ENCODE peak calls at places on chromosomes 5 and 9, in nine cellular contexts. One of them, this sample, is unnamed.

GRCh38 chr9:94912700-94913249 is 186.3 kb downstream of the AOPEP start:
- DNase-seq in activated CD8-positive, alpha-beta T cell treated with anti-CD3 and anti-CD28 coated beads for 36 hours: no peak
- DNase-seq in GM12865: no peak
- DNase-seq in WTC11: no peak
- DNase-seq in spleen: no peak
- DNase-seq in foreskin fibroblast: peak
- DNase-seq in tibial artery: no peak
- DNase-seq in MM.1S: no peak
- DNase-seq in GM06990: no peak
- DNase-seq in this sample: no peak

GRCh38 chr9:33340186-33340585 is 49.9 kb downstream of the NFX1 start:
- DNase-seq in GM06990: no peak
- DNase-seq in GM12865: no peak
- DNase-seq in tibial artery: no peak
- DNase-seq in foreskin fibroblast: no peak
- DNase-seq in activated CD8-positive, alpha-beta T cell treated with anti-CD3 and anti-CD28 coated beads for 36 hours: no peak
- DNase-seq in spleen: no peak
- DNase-seq in MM.1S: no peak
- DNase-seq in WTC11: no peak
- DNase-seq in this sample: no peak

GRCh38 chr5:173697931-173698579 is 81.6 kb upstream of the BOD1 start:
- DNase-seq in spleen: no peak
- DNase-seq in foreskin fibroblast: no peak
- DNase-seq in WTC11: no peak
- DNase-seq in GM06990: no peak
- DNase-seq in activated CD8-positive, alpha-beta T cell treated with anti-CD3 and anti-CD28 coated beads for 36 hours: peak
- DNase-seq in MM.1S: peak
- DNase-seq in GM12865: peak
- DNase-seq in tibial artery: no peak
- DNase-seq in this sample: no peak

GRCh38 chr9:127940598-127940997 is 2.9 kb upstream of the DPM2 start:
- DNase-seq in foreskin fibroblast: no peak
- DNase-seq in GM12865: no peak
- DNase-seq in activated CD8-positive, alpha-beta T cell treated with anti-CD3 and anti-CD28 coated beads for 36 hours: no peak
- DNase-seq in MM.1S: no peak
- DNase-seq in tibial artery: no peak
- DNase-seq in WTC11: no peak
- DNase-seq in GM06990: no peak
- DNase-seq in spleen: no peak
- DNase-seq in this sample: no peak

GRCh38 chr5:60677831-60678664 is 21.9 kb downstream of the DEPDC1B start:
- DNase-seq in foreskin fibroblast: no peak
- DNase-seq in MM.1S: peak
- DNase-seq in GM12865: peak
- DNase-seq in tibial artery: no peak
- DNase-seq in GM06990: no peak
- DNase-seq in WTC11: no peak
- DNase-seq in activated CD8-positive, alpha-beta T cell treated with anti-CD3 and anti-CD28 coated beads for 36 hours: no peak
- DNase-seq in spleen: no peak
- DNase-seq in this sample: peak

GRCh38 chr9:127182901-127183746 is 60.7 kb upstream of the ANGPTL2 start:
- DNase-seq in tibial artery: no peak
- DNase-seq in GM12865: no peak
- DNase-seq in foreskin fibroblast: no peak
- DNase-seq in GM06990: no peak
- DNase-seq in activated CD8-positive, alpha-beta T cell treated with anti-CD3 and anti-CD28 coated beads for 36 hours: no peak
- DNase-seq in spleen: peak
- DNase-seq in WTC11: no peak
- DNase-seq in MM.1S: no peak
- DNase-seq in this sample: no peak

GRCh38 chr5:17182494-17182893 is 34.9 kb upstream of the BASP1 start:
- DNase-seq in GM06990: no peak
- DNase-seq in MM.1S: no peak
- DNase-seq in WTC11: no peak
- DNase-seq in foreskin fibroblast: no peak
- DNase-seq in tibial artery: no peak
- DNase-seq in activated CD8-positive, alpha-beta T cell treated with anti-CD3 and anti-CD28 coated beads for 36 hours: no peak
- DNase-seq in spleen: no peak
- DNase-seq in GM12865: no peak
- DNase-seq in this sample: no peak

GRCh38 chr9:93077811-93078210 is 18.2 kb upstream of the CARD19 start:
- DNase-seq in GM12865: no peak
- DNase-seq in foreskin fibroblast: no peak
- DNase-seq in MM.1S: no peak
- DNase-seq in WTC11: no peak
- DNase-seq in GM06990: no peak
- DNase-seq in activated CD8-positive, alpha-beta T cell treated with anti-CD3 and anti-CD28 coated beads for 36 hours: no peak
- DNase-seq in tibial artery: no peak
- DNase-seq in spleen: peak
- DNase-seq in this sample: no peak

GRCh38 chr9:100011062-100011681 is 87.6 kb downstream of the ERP44 start:
- DNase-seq in foreskin fibroblast: peak
- DNase-seq in GM06990: peak
- DNase-seq in WTC11: no peak
- DNase-seq in tibial artery: no peak
- DNase-seq in GM12865: peak
- DNase-seq in activated CD8-positive, alpha-beta T cell treated with anti-CD3 and anti-CD28 coated beads for 36 hours: peak
- DNase-seq in spleen: no peak
- DNase-seq in MM.1S: peak
- DNase-seq in this sample: peak

GRCh38 chr5:142654578-142655042 is 31.3 kb downstream of the FGF1 start:
- DNase-seq in GM12865: no peak
- DNase-seq in GM06990: no peak
- DNase-seq in activated CD8-positive, alpha-beta T cell treated with anti-CD3 and anti-CD28 coated beads for 36 hours: no peak
- DNase-seq in WTC11: no peak
- DNase-seq in MM.1S: no peak
- DNase-seq in foreskin fibroblast: no peak
- DNase-seq in tibial artery: no peak
- DNase-seq in spleen: no peak
- DNase-seq in this sample: no peak
- TF ChIP-seq CTCF in GM12865: no peak
- TF ChIP-seq CTCF in GM06990: no peak
- TF ChIP-seq CTCF in activated CD8-positive, alpha-beta T cell treated with anti-CD3 and anti-CD28 coated beads for 36 hours: no peak
- TF ChIP-seq CTCF in WTC11: no peak
- TF ChIP-seq CTCF in MM.1S: no peak
- TF ChIP-seq CTCF in foreskin fibroblast: no peak
- TF ChIP-seq CTCF in tibial artery: no peak
- TF ChIP-seq CTCF in spleen: no peak
- TF ChIP-seq CTCF in this sample: no peak

DNA sequence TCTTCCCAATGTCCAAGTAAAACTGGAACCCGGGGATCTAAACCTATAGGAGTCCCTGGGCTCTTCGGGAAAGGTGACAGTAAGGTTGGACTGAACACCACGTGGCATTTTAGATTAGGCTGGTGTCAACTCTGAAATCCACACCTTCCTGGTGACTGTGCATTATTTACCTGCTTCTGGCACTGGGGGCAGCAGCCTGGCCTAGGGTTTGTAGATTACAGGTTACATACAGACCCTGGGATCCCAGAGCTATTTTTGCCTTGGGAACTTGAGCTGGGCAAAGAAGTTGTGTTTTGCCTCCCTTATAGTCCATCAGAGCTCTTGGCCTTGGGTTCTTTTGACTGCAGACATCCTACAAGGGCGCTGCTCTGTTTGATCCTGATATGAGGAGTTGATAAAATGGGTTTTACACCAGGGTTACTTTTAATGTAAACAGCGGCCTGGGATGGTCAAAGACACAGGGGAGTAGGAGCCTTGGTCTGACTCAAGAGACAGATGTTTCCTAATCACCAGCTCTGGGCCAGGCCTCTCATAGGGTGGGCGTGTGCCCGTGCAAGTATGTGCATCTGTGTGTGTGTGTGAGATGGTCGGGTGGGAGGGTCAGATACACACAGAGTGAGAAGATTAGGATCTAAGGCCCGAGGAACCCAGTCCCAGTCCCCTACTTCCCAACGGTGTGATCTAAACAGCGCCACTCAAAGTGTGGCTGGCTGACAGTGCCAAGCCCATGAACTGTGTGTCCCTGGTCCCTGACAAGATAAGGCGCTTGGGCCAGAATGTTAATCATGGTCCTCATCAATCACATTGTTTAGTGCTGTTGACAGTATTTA is 173.4 kb downstream of the DAB2IP start:
- DNase-seq in foreskin fibroblast: peak
- DNase-seq in GM12865: no peak
- DNase-seq in WTC11: no peak
- DNase-seq in activated CD8-positive, alpha-beta T cell treated with anti-CD3 and anti-CD28 coated beads for 36 hours: no peak
- DNase-seq in spleen: no peak
- DNase-seq in tibial artery: no peak
- DNase-seq in GM06990: no peak
- DNase-seq in MM.1S: no peak
- DNase-seq in this sample: no peak
- TF ChIP-seq CTCF in foreskin fibroblast: no peak
- TF ChIP-seq CTCF in GM12865: no peak
- TF ChIP-seq CTCF in WTC11: no peak
- TF ChIP-seq CTCF in activated CD8-positive, alpha-beta T cell treated with anti-CD3 and anti-CD28 coated beads for 36 hours: no peak
- TF ChIP-seq CTCF in spleen: no peak
- TF ChIP-seq CTCF in tibial artery: no peak
- TF ChIP-seq CTCF in GM06990: no peak
- TF ChIP-seq CTCF in MM.1S: no peak
- TF ChIP-seq CTCF in this sample: no peak

DNA sequence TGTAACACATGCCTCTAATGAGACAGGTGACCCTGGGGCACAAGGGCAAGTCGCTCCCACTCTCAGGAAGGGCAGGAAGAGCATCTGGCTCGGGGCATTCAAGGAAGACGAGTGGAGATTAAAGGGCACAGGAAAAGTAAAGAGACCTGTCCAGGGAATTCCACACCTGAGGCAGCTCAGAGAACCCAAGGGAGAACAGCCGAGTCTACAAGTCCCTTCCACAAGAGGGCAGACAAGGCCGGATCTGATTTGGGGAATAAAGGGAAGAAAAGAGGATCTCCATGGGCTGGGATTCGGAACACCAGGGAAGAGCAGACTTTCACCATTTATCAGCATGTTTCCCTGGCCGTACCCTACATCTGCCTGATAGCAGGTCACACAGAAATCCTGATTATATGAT is 28.1 kb downstream of the GPX3 start:
- DNase-seq in GM06990: no peak
- DNase-seq in GM12865: no peak
- DNase-seq in tibial artery: no peak
- DNase-seq in WTC11: peak
- DNase-seq in spleen: no peak
- DNase-seq in foreskin fibroblast: no peak
- DNase-seq in activated CD8-positive, alpha-beta T cell treated with anti-CD3 and anti-CD28 coated beads for 36 hours: no peak
- DNase-seq in MM.1S: no peak
- DNase-seq in this sample: no peak
- TF ChIP-seq CTCF in GM06990: peak
- TF ChIP-seq CTCF in GM12865: no peak
- TF ChIP-seq CTCF in tibial artery: peak
- TF ChIP-seq CTCF in WTC11: no peak
- TF ChIP-seq CTCF in spleen: no peak
- TF ChIP-seq CTCF in foreskin fibroblast: peak
- TF ChIP-seq CTCF in activated CD8-positive, alpha-beta T cell treated with anti-CD3 and anti-CD28 coated beads for 36 hours: no peak
- TF ChIP-seq CTCF in MM.1S: no peak
- TF ChIP-seq CTCF in this sample: peak

GRCh38 chr5:154176191-154176590 is 14.3 kb upstream of the GALNT10 start:
- DNase-seq in tibial artery: no peak
- DNase-seq in activated CD8-positive, alpha-beta T cell treated with anti-CD3 and anti-CD28 coated beads for 36 hours: no peak
- DNase-seq in MM.1S: no peak
- DNase-seq in GM12865: no peak
- DNase-seq in spleen: no peak
- DNase-seq in foreskin fibroblast: no peak
- DNase-seq in WTC11: no peak
- DNase-seq in GM06990: no peak
- DNase-seq in this sample: no peak
- TF ChIP-seq CTCF in tibial artery: no peak
- TF ChIP-seq CTCF in activated CD8-positive, alpha-beta T cell treated with anti-CD3 and anti-CD28 coated beads for 36 hours: no peak
- TF ChIP-seq CTCF in MM.1S: no peak
- TF ChIP-seq CTCF in GM12865: no peak
- TF ChIP-seq CTCF in spleen: no peak
- TF ChIP-seq CTCF in foreskin fibroblast: no peak
- TF ChIP-seq CTCF in WTC11: no peak
- TF ChIP-seq CTCF in GM06990: no peak
- TF ChIP-seq CTCF in this sample: no peak

GRCh38 chr5:66807743-66808142 is 211.6 kb downstream of the MAST4 start:
- DNase-seq in MM.1S: no peak
- DNase-seq in WTC11: no peak
- DNase-seq in tibial artery: no peak
- DNase-seq in activated CD8-positive, alpha-beta T cell treated with anti-CD3 and anti-CD28 coated beads for 36 hours: no peak
- DNase-seq in GM06990: no peak
- DNase-seq in spleen: no peak
- DNase-seq in foreskin fibroblast: peak
- DNase-seq in GM12865: no peak
- DNase-seq in this sample: no peak
- TF ChIP-seq CTCF in MM.1S: no peak
- TF ChIP-seq CTCF in WTC11: no peak
- TF ChIP-seq CTCF in tibial artery: no peak
- TF ChIP-seq CTCF in activated CD8-positive, alpha-beta T cell treated with anti-CD3 and anti-CD28 coated beads for 36 hours: no peak
- TF ChIP-seq CTCF in GM06990: no peak
- TF ChIP-seq CTCF in spleen: no peak
- TF ChIP-seq CTCF in foreskin fibroblast: peak
- TF ChIP-seq CTCF in GM12865: no peak
- TF ChIP-seq CTCF in this sample: no peak

GRCh38 chr5:177399903-177400868 is at the start of gene PFN3:
- DNase-seq in tibial artery: no peak
- DNase-seq in foreskin fibroblast: peak
- DNase-seq in GM12865: no peak
- DNase-seq in GM06990: no peak
- DNase-seq in activated CD8-positive, alpha-beta T cell treated with anti-CD3 and anti-CD28 coated beads for 36 hours: peak
- DNase-seq in WTC11: peak
- DNase-seq in spleen: no peak
- DNase-seq in MM.1S: no peak
- DNase-seq in this sample: no peak

GRCh38 chr5:177403826-177404640 is 3.6 kb upstream of the PFN3 start:
- DNase-seq in activated CD8-positive, alpha-beta T cell treated with anti-CD3 and anti-CD28 coated beads for 36 hours: peak
- DNase-seq in tibial artery: peak
- DNase-seq in GM12865: peak
- DNase-seq in GM06990: peak
- DNase-seq in spleen: peak
- DNase-seq in MM.1S: peak
- DNase-seq in WTC11: peak
- DNase-seq in foreskin fibroblast: peak
- DNase-seq in this sample: peak

GRCh38 chr5:177403194-177403825 is 2.8 kb upstream of the PFN3 start:
- DNase-seq in tibial artery: no peak
- DNase-seq in foreskin fibroblast: no peak
- DNase-seq in activated CD8-positive, alpha-beta T cell treated with anti-CD3 and anti-CD28 coated beads for 36 hours: peak
- DNase-seq in MM.1S: peak
- DNase-seq in GM06990: no peak
- DNase-seq in spleen: peak
- DNase-seq in GM12865: peak
- DNase-seq in WTC11: peak
- DNase-seq in this sample: peak

GRCh38 chr5:177404641-177405134 is 4.2 kb upstream of the PFN3 start:
- DNase-seq in foreskin fibroblast: no peak
- DNase-seq in WTC11: no peak
- DNase-seq in GM06990: no peak
- DNase-seq in tibial artery: no peak
- DNase-seq in spleen: no peak
- DNase-seq in GM12865: no peak
- DNase-seq in activated CD8-positive, alpha-beta T cell treated with anti-CD3 and anti-CD28 coated beads for 36 hours: no peak
- DNase-seq in MM.1S: no peak
- DNase-seq in this sample: no peak

GRCh38 chr5:177402271-177403043 is 2.0 kb upstream of the PFN3 start:
- DNase-seq in activated CD8-positive, alpha-beta T cell treated with anti-CD3 and anti-CD28 coated beads for 36 hours: peak
- DNase-seq in foreskin fibroblast: peak
- DNase-seq in MM.1S: no peak
- DNase-seq in GM12865: peak
- DNase-seq in GM06990: peak
- DNase-seq in spleen: peak
- DNase-seq in WTC11: peak
- DNase-seq in tibial artery: no peak
- DNase-seq in this sample: peak
- TF ChIP-seq CTCF in activated CD8-positive, alpha-beta T cell treated with anti-CD3 and anti-CD28 coated beads for 36 hours: no peak
- TF ChIP-seq CTCF in foreskin fibroblast: peak
- TF ChIP-seq CTCF in MM.1S: peak
- TF ChIP-seq CTCF in GM12865: peak
- TF ChIP-seq CTCF in GM06990: peak
- TF ChIP-seq CTCF in spleen: peak
- TF ChIP-seq CTCF in WTC11: no peak
- TF ChIP-seq CTCF in tibial artery: no peak
- TF ChIP-seq CTCF in this sample: peak